ENCODE peak calls at places on chromosomes 12 and 14, in six cellular contexts. F, Y, U, C, O and H are unnamed samples.

GRCh38 chr12:124486346-124486963 is 81.0 kb downstream of the NCOR2 start:
- DNase-seq in F (no peak), Y (no peak), U (no peak), C (no peak), O (no peak), H (no peak)

GRCh38 chr12:132926417-132926833 is 29.7 kb downstream of the ZNF605 start:
- DNase-seq in F (no peak), Y (no peak), U (no peak), C (no peak), O (no peak), H (no peak)

GRCh38 chr14:50978888-50979287 is 34.6 kb upstream of the PYGL start:
- DNase-seq in F (no peak), Y (no peak), U (no peak), C (no peak), O (no peak), H (no peak)

GRCh38 chr12:53069621-53070410 is 9.4 kb downstream of the SPRYD3 start:
- DNase-seq in F (no peak), Y (peak), U (no peak), C (no peak), O (peak), H (no peak)

GRCh38 chr12:69324797-69325466 is 23.2 kb upstream of the LYZ start:
- DNase-seq in F (no peak), Y (no peak), U (no peak), C (no peak), O (no peak), H (no peak)

GRCh38 chr14:103629503-103630121 is 601 bp downstream of the KLC1 start:
- DNase-seq in F (peak), Y (peak), U (no peak), C (no peak), O (peak), H (no peak)

GRCh38 chr12:118374909-118375308 is 1.4 kb upstream of the SUDS3 start:
- DNase-seq in F (no peak), Y (no peak), U (no peak), C (no peak), O (no peak), H (no peak)

GRCh38 chr12:5623411-5623810 is 191.5 kb downstream of the NTF3 start:
- DNase-seq in F (no peak), Y (no peak), U (no peak), C (no peak), O (no peak), H (no peak)

GRCh38 chr14:71309756-71310155 is 402.5 kb downstream of the PCNX1 start:
- DNase-seq in F (no peak), Y (no peak), U (no peak), C (no peak), O (no peak), H (no peak)

GRCh38 chr12:109771746-109772621 is 58.4 kb downstream of the FAM222A start:
- DNase-seq in F (no peak), Y (peak), U (no peak), C (no peak), O (no peak), H (no peak)

GRCh38 chr12:115824936-115825602 is 452.4 kb downstream of the MED13L start:
- DNase-seq in F (no peak), Y (no peak), U (no peak), C (no peak), O (no peak), H (no peak)

GRCh38 chr12:89740943-89741342 is 32.3 kb upstream of the ATP2B1 start:
- DNase-seq in F (no peak), Y (no peak), U (no peak), C (no peak), O (no peak), H (no peak)

GRCh38 chr12:23014749-23015148 is 389.8 kb downstream of the ETNK1 start:
- DNase-seq in F (no peak), Y (no peak), U (no peak), C (no peak), O (no peak), H (no peak)

GRCh38 chr12:21149849-21150248 is 18.9 kb downstream of the SLCO1B1 start:
- DNase-seq in F (no peak), Y (no peak), U (no peak), C (no peak), O (no peak), H (no peak)

GRCh38 chr14:50056457-50056856 is 59.9 kb downstream of the VCPKMT start:
- DNase-seq in F (no peak), Y (no peak), U (no peak), C (no peak), O (no peak), H (no peak)

GRCh38 chr12:41507286-41507685 is 319.2 kb downstream of the PDZRN4 start:
- DNase-seq in F (no peak), Y (no peak), U (no peak), C (no peak), O (no peak), H (no peak)

GRCh38 chr14:22417914-22418313 is 171.1 kb downstream of the DAD1 start:
- DNase-seq in F (no peak), Y (no peak), U (no peak), C (no peak), O (no peak), H (no peak)

GRCh38 chr12:127594351-127594970 is 672.5 kb upstream of the TMEM132C start:
- DNase-seq in F (no peak), Y (no peak), U (no peak), C (no peak), O (no peak), H (no peak)

GRCh38 chr12:64733857-64734256 is 25.3 kb downstream of the GNS start:
- DNase-seq in F (no peak), Y (no peak), U (no peak), C (no peak), O (no peak), H (no peak)

GRCh38 chr12:85016423-85016822 is 19.7 kb downstream of the TSPAN19 start:
- DNase-seq in F (no peak), Y (no peak), U (no peak), C (peak), O (no peak), H (no peak)